ENCODE peak calls at places on chromosomes 13 and 19, in nine cellular contexts. Q is pancreas; S is dermis blood vessel endothelial cell; U is endothelial cell of umbilical vein; W is stimulated activated naive CD8-positive, alpha-beta T cell treated with anti-CD3 and anti-CD28 coated beads, Interleukin-15, Interleukin-2, amounts not matched to agents 100 U/mL and 50 U/mL, for 24 hours; Y is NCI-H1105; J is effector memory CD4-positive, alpha-beta T cell; N is keratinocyte; X is NCI-H2081. Z is an unnamed sample.

GRCh38 chr19:48403606-48404005 is 10.1 kb downstream of the GRIN2D start:
- DNase-seq in W (peak; percentile 54), S (peak; percentile 75), Q (no peak), X (no peak), U (peak; percentile 61), Y (no peak), J (no peak), N (no peak), Z (peak; percentile 27)

GRCh38 chr19:46049597-46049996 is 8.8 kb upstream of the IGFL4 start:
- DNase-seq in W (no peak), N (peak; percentile 59), X (no peak), U (no peak), J (no peak), Q (no peak), S (no peak), Y (no peak), Z (no peak)

GRCh38 chr19:32387701-32388392 is 17.7 kb upstream of the DPY19L3 start:
- DNase-seq in Q (no peak), X (no peak), S (no peak), J (no peak), Y (peak; percentile 2), W (no peak), N (no peak), U (no peak), Z (no peak)

GRCh38 chr13:113162783-113163685 is 4.6 kb downstream of the PROZ start:
- DNase-seq in J (no peak), Q (no peak), W (no peak), X (no peak), U (no peak), S (no peak), Y (no peak), N (no peak), Z (no peak)

GRCh38 chr19:39996811-39997594 is at the start of gene ZNF546:
- DNase-seq in U (peak; percentile 95), X (peak; percentile 80), Y (peak; percentile 76), W (peak; percentile 90), N (peak; percentile 61), Q (peak; percentile 90), J (peak; percentile 85), S (peak; percentile 93), Z (peak; percentile 96)

GRCh38 chr19:58033741-58034475 is at the start of gene ZSCAN1:
- DNase-seq in X (no peak), N (no peak), Y (no peak), J (no peak), U (peak; percentile 15), Q (peak; percentile 74), W (peak; percentile 25), S (peak; percentile 57), Z (peak; percentile 43)

GRCh38 chr13:92974905-92975429 is 251.6 kb upstream of the GPC6 start:
- DNase-seq in N (no peak), Y (no peak), X (no peak), U (no peak), J (no peak), Q (no peak), S (no peak), W (no peak), Z (no peak)

GRCh38 chr19:28387507-28387906 is 825.4 kb downstream of the UQCRFS1 start:
- DNase-seq in X (no peak), U (no peak), J (no peak), S (no peak), N (no peak), Q (no peak), Y (no peak), W (no peak), Z (no peak)

GRCh38 chr19:18073197-18073596 is 13.5 kb downstream of the IL12RB1 start:
- DNase-seq in J (no peak), Y (no peak), U (no peak), W (no peak), N (no peak), X (no peak), S (no peak), Q (no peak), Z (no peak)